ENCODE peak calls at places on chromosomes 12 and 14, in seven cellular contexts. P is right lobe of liver, A is AG04450, J is AG10803, N is IMR-90, Y is lower leg skin, D is cardiac fibroblast. Q is an unnamed sample.

GRCh38 chr12:12338528-12339168 is 11.4 kb downstream of the MANSC1 start:
- DNase-seq in D (peak), P (no peak), J (no peak), A (no peak), Y (no peak), N (peak), Q (peak)

GRCh38 chr12:67698711-67699603 is 50.4 kb downstream of the DYRK2 start:
- DNase-seq in P (no peak), D (peak), A (no peak), Y (no peak), N (peak), J (peak), Q (peak)

GRCh38 chr14:52315355-52315718 is 1.2 kb downstream of the PTGER2 start:
- DNase-seq in N (peak), D (no peak), P (no peak), A (no peak), J (no peak), Y (no peak), Q (no peak)

GRCh38 chr14:102655154-102655553 is 62.7 kb downstream of the RCOR1 start:
- DNase-seq in N (peak), J (peak), A (no peak), D (peak), P (no peak), Y (no peak), Q (peak)

GRCh38 chr14:69559581-69560011 is 15.1 kb downstream of the CCDC177 start:
- DNase-seq in N (no peak), D (no peak), P (no peak), Y (no peak), J (no peak), A (no peak), Q (no peak)

GRCh38 chr14:100391182-100391581 is 68.0 kb downstream of the SLC25A47 start:
- DNase-seq in A (no peak), J (no peak), N (no peak), D (no peak), P (no peak), Y (no peak), Q (no peak)

GRCh38 chr14:56590535-56590951 is 10.9 kb downstream of the TMEM260 start:
- DNase-seq in D (no peak), N (no peak), Y (no peak), J (no peak), P (no peak), A (no peak), Q (no peak)

GRCh38 chr12:131766382-131767107 is 55.7 kb downstream of the SFSWAP start:
- DNase-seq in P (no peak), J (no peak), N (no peak), D (no peak), Y (no peak), A (no peak), Q (no peak)

GRCh38 chr14:34020014-34020413 is 69.1 kb upstream of the EGLN3 start:
- DNase-seq in A (no peak), P (no peak), Y (peak), J (no peak), D (no peak), N (no peak), Q (no peak)

DNA sequence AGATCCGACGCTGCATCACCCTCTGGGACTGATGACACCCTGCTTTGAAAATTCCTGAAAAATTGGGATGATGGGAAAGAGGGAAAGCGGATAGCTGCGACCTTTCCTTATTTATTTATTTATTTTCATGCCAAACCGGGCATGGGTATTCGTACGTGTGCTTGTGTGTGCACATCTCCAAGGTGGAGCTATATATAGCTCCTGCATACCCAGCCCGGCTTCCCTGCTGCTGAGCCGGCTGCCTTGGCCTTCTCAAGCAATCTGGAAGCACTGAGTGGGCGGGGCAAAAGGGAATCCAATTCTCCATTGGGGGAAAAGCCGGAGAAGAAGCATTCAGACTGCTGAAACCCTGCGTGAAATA is 1.2 kb downstream of the CNTN1 start:
- DNase-seq in Y (no peak), A (no peak), P (no peak), D (no peak), N (no peak), J (no peak), Q (no peak)
- H3K4me3 ChIP-seq in Y (no peak), A (no peak), P (peak), D (no peak), N (no peak), J (no peak), Q (no peak)

GRCh38 chr12:80087486-80088213 is 11.7 kb upstream of the OTOGL start:
- DNase-seq in J (peak), A (no peak), D (peak), Y (no peak), N (peak), P (no peak), Q (no peak)
- TF ChIP-seq CTCF in J (no peak), A (no peak), D (no peak), Y (no peak), N (no peak), P (no peak), Q (no peak)

GRCh38 chr12:113187588-113187987 is 2.1 kb downstream of the RITA1 start:
- DNase-seq in N (no peak), D (no peak), P (no peak), Y (no peak), J (no peak), A (no peak), Q (no peak)

GRCh38 chr12:113194971-113195391 is 9.5 kb downstream of the RITA1 start:
- DNase-seq in P (no peak), Y (no peak), A (no peak), D (peak), N (peak), J (peak), Q (peak)

GRCh38 chr12:113190761-113191160 is 5.2 kb downstream of the RITA1 start:
- DNase-seq in Y (no peak), P (no peak), N (peak), J (peak), D (peak), A (no peak), Q (peak)

GRCh38 chr12:113189361-113189760 is 3.8 kb downstream of the RITA1 start:
- DNase-seq in N (no peak), J (no peak), A (no peak), P (no peak), Y (no peak), D (no peak), Q (no peak)

DNA sequence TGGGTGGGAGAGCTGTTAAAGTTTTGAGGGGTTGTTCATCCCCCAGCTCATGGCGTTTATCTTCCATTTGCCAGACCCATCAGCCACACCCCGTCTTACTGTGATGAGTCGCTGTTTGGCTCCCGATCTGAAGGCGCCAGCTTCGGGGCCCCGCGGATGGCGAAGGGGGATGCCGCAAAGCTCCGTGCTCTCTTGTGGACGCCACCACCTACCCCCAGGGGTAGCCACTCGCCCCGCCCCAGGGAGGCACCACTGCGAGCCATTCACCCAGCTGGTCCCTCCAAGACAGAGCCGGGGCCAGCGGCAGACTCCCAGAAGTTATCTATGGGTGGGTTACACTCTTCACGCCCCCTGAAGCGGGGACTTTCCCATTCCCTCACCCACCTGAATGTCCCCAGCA is 5.7 kb downstream of the RITA1 start:
- DNase-seq in A (no peak), Y (no peak), D (no peak), N (no peak), P (no peak), J (no peak), Q (no peak)
- H3K4me3 ChIP-seq in A (no peak), Y (no peak), D (no peak), N (no peak), P (no peak), J (no peak), Q (no peak)

GRCh38 chr12:20423557-20423956 is 55.2 kb downstream of the PDE3A start:
- DNase-seq in N (no peak), P (no peak), A (no peak), Y (no peak), J (no peak), D (no peak), Q (no peak)
- TF ChIP-seq CTCF in N (no peak), P (no peak), A (no peak), Y (no peak), J (no peak), D (peak), Q (no peak)

GRCh38 chr14:68366656-68367055 is 426.2 kb downstream of the ZFP36L1 start:
- DNase-seq in Y (no peak), P (no peak), J (no peak), D (no peak), N (no peak), A (no peak), Q (no peak)

GRCh38 chr14:68369289-68369925 is 423.5 kb downstream of the ZFP36L1 start:
- DNase-seq in N (no peak), J (no peak), D (no peak), A (no peak), P (no peak), Y (no peak), Q (no peak)

GRCh38 chr14:68367444-68368014 is 425.3 kb downstream of the ZFP36L1 start:
- DNase-seq in P (no peak), Y (no peak), N (no peak), J (no peak), D (no peak), A (no peak), Q (no peak)

GRCh38 chr14:68372363-68372762 is 420.5 kb downstream of the ZFP36L1 start:
- DNase-seq in D (no peak), N (no peak), P (no peak), J (no peak), Y (no peak), A (no peak), Q (no peak)

DNA sequence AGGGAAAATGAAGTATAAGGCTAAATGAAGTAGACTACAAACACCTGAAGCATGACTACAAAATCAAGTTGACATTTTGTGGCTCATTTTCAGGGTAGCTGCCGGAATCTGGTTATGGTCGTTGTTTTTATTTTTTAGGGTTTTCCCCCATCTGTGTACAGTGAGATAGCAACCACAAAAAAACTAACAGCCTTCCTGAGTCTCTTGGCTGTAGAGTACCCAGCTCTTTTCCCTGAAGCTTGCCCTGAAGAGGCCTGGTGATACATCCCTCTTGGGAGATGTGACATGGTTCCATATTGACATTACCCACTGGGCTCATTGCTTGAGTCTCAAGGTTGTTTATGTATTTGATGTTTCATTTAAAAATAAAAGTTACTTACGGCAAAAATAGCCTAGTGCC is 424.0 kb downstream of the ZFP36L1 start:
- DNase-seq in D (no peak), Y (no peak), A (no peak), N (no peak), J (no peak), P (no peak), Q (no peak)
- H3K4me3 ChIP-seq in D (no peak), Y (no peak), A (no peak), N (no peak), J (no peak), P (no peak), Q (no peak)

GRCh38 chr12:14454098-14454907 is 88.8 kb downstream of the ATF7IP start:
- DNase-seq in N (peak), J (peak), D (peak), P (no peak), A (no peak), Y (no peak), Q (peak)
- TF ChIP-seq CTCF in N (peak), J (peak), D (peak), P (peak), A (peak), Y (no peak), Q (peak)

GRCh38 chr12:108551556-108551955 is 9.4 kb downstream of the SART3 start:
- DNase-seq in J (peak), P (no peak), A (no peak), Y (no peak), N (peak), D (peak), Q (peak)
- H3K4me3 ChIP-seq in J (no peak), P (no peak), A (no peak), Y (no peak), N (no peak), D (no peak), Q (no peak)

GRCh38 chr14:36773136-36773540 is 111.5 kb downstream of the PAX9 start:
- DNase-seq in P (no peak), J (peak), Y (no peak), D (peak), A (no peak), N (peak), Q (peak)
- TF ChIP-seq CTCF in P (no peak), J (peak), Y (no peak), D (peak), A (peak), N (no peak), Q (no peak)

GRCh38 chr12:32455607-32456063 is 56.3 kb downstream of the FGD4 start:
- DNase-seq in A (peak), Y (peak), P (no peak), J (peak), N (peak), D (peak), Q (peak)
- H3K4me3 ChIP-seq in A (peak), Y (no peak), P (peak), J (peak), N (peak), D (peak), Q (peak)

Q was measured in fibroblast of pulmonary artery.